ENCODE peak calls at places on chromosomes 12 and 14, in five cellular contexts. Q is ascending aorta, I is Peyer's patch, P is aorta, F is ovary. V is an unnamed sample.

GRCh38 chr14:21367582-21368144 is 16.2 kb downstream of the SUPT16H start:
- DNase-seq in Q (no peak), I (no peak), P (no peak), F (no peak), V (no peak)

GRCh38 chr14:52741865-52742264 is 11.9 kb downstream of the STYX start:
- DNase-seq in Q (no peak), I (no peak), P (no peak), F (no peak), V (no peak)

GRCh38 chr12:10186299-10186698 is 7.5 kb downstream of the TMEM52B start:
- DNase-seq in Q (no peak), I (no peak), P (peak; percentile 87), F (no peak), V (no peak)

GRCh38 chr14:23631702-23632460 is 4.3 kb upstream of the DHRS2 start:
- DNase-seq in Q (peak; percentile 74), I (no peak), P (peak; percentile 71), F (peak; percentile 89), V (peak; percentile 71)

GRCh38 chr12:110249105-110249504 is 31.9 kb upstream of the ATP2A2 start:
- DNase-seq in Q (no peak), I (no peak), P (peak; percentile 59), F (no peak), V (no peak)

GRCh38 chr14:88468396-88468795 is 82.9 kb downstream of the SPATA7 start:
- DNase-seq in Q (no peak), I (no peak), P (no peak), F (no peak), V (no peak)

GRCh38 chr12:92827836-92828431 is 101.2 kb downstream of the EEA1 start:
- DNase-seq in Q (no peak), I (no peak), P (no peak), F (no peak), V (peak; percentile 46)

GRCh38 chr12:132327351-132328171 is 1.8 kb downstream of the GALNT9 start:
- DNase-seq in Q (no peak), I (no peak), P (peak; percentile 63), F (peak; percentile 29), V (no peak)

GRCh38 chr12:62259311-62259992 is 752 bp upstream of the USP15 start:
- DNase-seq in Q (no peak), I (no peak), P (no peak), F (no peak), V (no peak)

GRCh38 chr14:91315844-91316267 is 71.4 kb upstream of the GPR68 start:
- DNase-seq in Q (no peak), I (peak; percentile 86), P (no peak), F (no peak), V (no peak)

GRCh38 chr12:19529933-19530630 is 90.8 kb downstream of the AEBP2 start:
- DNase-seq in Q (no peak), I (no peak), P (no peak), F (no peak), V (no peak)

GRCh38 chr14:102822311-102822863 is 45.1 kb downstream of the TRAF3 start:
- DNase-seq in Q (no peak), I (no peak), P (no peak), F (no peak), V (no peak)

DNA sequence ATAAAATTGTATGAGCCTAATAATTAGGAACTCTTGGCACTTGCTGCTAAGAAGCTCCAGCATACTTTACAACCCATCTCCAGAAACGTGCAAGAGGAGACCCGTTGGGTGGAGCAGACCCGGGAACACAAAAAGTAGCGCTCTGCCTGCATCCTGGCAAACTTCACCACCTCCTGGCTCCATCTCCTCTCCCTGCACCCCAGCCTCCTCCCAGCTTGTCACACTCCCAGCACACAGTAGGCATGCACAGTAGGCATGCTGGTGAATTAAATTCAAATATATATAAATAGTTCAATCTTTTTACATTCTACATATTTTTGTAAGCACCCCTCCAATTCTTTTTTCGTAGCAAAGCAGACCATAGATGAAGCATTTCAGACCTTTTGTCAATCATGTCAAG is 1.2 kb downstream of the VSIG10 start:
- DNase-seq in Q (no peak), I (no peak), P (no peak), F (no peak), V (no peak)
- H3K4me3 ChIP-seq in Q (peak overlapping the region; percentile 74), I (peak overlapping the region; percentile 86), P (no peak overlapping the region), F (peak overlapping the region; percentile 94), V (peak overlapping the region; percentile 93)

GRCh38 chr12:57242691-57243454 is 8.1 kb downstream of the STAC3 start:
- DNase-seq in Q (no peak), I (peak; percentile 61), P (no peak), F (peak; percentile 53), V (peak; percentile 84)

GRCh38 chr12:57242329-57242690 is 8.7 kb downstream of the STAC3 start:
- DNase-seq in Q (no peak), I (no peak), P (no peak), F (no peak), V (no peak)

GRCh38 chr12:57244306-57244696 is 6.7 kb downstream of the STAC3 start:
- DNase-seq in Q (no peak), I (no peak), P (no peak), F (no peak), V (no peak)

GRCh38 chr12:57241556-57242310 is 9.3 kb downstream of the STAC3 start:
- DNase-seq in Q (no peak), I (no peak), P (no peak), F (no peak), V (no peak)

GRCh38 chr12:57243521-57244305 is 7.3 kb downstream of the STAC3 start:
- DNase-seq in Q (peak; percentile 86), I (peak; percentile 82), P (peak; percentile 86), F (peak; percentile 73), V (peak; percentile 90)
- H3K4me3 ChIP-seq in Q (no peak overlapping the region), I (peak overlapping the region; percentile 39), P (no peak overlapping the region), F (peak overlapping the region; percentile 20), V (peak overlapping the region; percentile 57)

GRCh38 chr12:105352049-105352448 is 21.6 kb downstream of the C12orf75 start:
- DNase-seq in Q (no peak), I (no peak), P (no peak), F (no peak), V (no peak)

GRCh38 chr12:105347486-105347885 is 17.0 kb downstream of the C12orf75 start:
- DNase-seq in Q (no peak), I (no peak), P (no peak), F (no peak), V (no peak)

GRCh38 chr12:105351523-105351922 is 21.0 kb downstream of the C12orf75 start:
- DNase-seq in Q (no peak), I (no peak), P (no peak), F (no peak), V (no peak)

GRCh38 chr12:105348561-105348960 is 18.1 kb downstream of the C12orf75 start:
- DNase-seq in Q (no peak), I (no peak), P (no peak), F (no peak), V (no peak)

DNA sequence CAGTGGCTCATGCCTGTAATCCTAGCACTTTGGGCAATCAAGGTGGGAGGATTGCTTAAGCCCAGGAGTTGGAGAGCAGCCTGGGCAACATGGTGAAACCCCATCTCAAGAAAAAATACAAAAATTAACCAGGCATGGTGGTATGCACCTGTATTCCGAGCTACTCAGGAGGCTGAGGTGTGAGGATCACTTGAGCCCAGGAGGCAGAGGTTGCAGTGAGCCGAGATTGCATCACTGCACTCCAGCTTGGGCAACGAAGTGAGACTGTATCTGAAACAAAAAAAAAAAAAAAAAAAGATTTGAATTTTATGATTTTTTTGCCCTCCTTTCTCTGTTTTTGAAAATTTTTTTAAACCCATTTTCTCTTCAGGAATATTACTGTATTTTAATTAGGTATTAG is 17.7 kb downstream of the C12orf75 start:
- DNase-seq in Q (no peak), I (no peak), P (no peak), F (no peak), V (no peak)
- H3K4me3 ChIP-seq in Q (no peak overlapping the region), I (no peak overlapping the region), P (no peak overlapping the region), F (no peak overlapping the region), V (no peak overlapping the region)

DNA sequence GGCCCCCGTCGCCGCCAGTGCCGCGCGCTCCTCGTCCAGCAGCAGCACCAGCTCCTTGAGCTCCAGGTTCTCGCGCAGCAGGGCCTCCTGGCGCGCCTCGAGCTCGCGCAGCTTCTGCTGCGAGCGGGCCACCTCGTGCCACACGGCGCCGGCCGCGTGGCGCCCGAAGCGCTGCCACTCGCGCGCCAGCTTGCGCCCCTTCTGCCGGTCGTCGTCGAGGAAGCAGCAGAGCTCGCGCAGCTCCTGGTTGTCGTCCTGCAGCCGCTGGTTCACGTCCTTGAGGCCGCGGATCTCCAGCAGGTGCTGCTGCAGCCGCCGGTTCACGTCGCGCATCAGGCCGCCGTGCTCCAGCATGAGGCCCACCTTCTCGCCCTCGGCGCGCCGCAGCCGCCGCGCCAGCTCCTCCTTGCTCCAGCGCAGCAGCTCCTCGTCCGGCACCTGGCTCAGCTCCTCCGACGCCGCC is 505 bp downstream of the CCDC85C start:
- DNase-seq in Q (no peak), I (no peak), P (no peak), F (peak; percentile 45), V (peak; percentile 47)
- H3K4me3 ChIP-seq in Q (peak overlapping the region; percentile 78), I (peak overlapping the region; percentile 66), P (peak overlapping the region; percentile 42), F (peak overlapping the region; percentile 61), V (peak overlapping the region; percentile 67)

DNA sequence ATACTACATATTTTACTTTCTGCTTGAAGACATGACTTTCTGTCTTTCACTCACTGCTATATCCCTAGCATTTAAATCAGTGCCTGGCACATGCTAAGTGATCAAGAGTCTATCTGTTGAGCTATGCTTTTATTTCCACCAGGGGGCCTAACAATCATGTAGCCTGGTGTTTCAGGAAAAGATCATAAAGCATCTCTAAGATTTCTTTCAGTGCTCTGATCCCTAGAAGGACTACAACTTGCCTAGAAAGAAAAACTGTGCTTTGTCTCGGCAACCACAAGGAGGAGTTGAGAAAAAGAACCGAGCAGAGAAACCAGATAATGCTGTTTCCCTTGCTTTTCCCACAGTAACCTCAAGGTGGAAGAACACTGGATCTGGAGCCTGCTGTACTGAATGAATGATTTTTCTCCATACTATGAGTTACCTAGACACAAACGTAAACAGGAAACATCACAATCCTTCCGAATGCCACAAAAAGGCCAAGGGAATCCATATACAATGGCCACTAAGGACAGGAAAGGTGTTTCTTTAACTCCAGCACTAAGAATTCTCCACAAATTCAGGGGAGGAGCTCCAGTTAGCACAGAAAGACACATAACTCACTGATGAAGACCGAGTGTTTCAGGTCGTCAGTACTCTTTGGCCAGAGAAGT is 1.2 kb downstream of the CRY1 start:
- DNase-seq in Q (peak; percentile 70), I (no peak), P (no peak), F (peak; percentile 35), V (peak; percentile 76)
- H3K4me3 ChIP-seq in Q (peak overlapping the region; percentile 87), I (peak overlapping the region; percentile 87), P (peak overlapping the region; percentile 61), F (peak overlapping the region; percentile 76), V (peak overlapping the region; percentile 49)

V was measured in Caco-2.